ENCODE peak calls at places on chromosomes 13 and 19, in seven cellular contexts. W, D, Q, E, V, I and K are unnamed samples.

GRCh38 chr13:25990801-25991200 is 61.0 kb downstream of the SHISA2 start:
- DNase-seq in W (peak; percentile 62), D (no peak), Q (no peak), E (peak; percentile 23), V (peak; percentile 26), I (peak; percentile 76), K (no peak)

GRCh38 chr13:45718063-45718462 is 15.9 kb downstream of the CBY2 start:
- DNase-seq in W (peak; percentile 84), D (peak; percentile 14), Q (peak; percentile 41), E (no peak), V (no peak), I (no peak), K (no peak)

GRCh38 chr13:55497486-55497885 is 1643.2 kb upstream of the PRR20A start:
- DNase-seq in W (peak; percentile 74), D (no peak), Q (no peak), E (no peak), V (no peak), I (no peak), K (no peak)

GRCh38 chr19:11096210-11096841 is 7.1 kb downstream of the LDLR start:
- DNase-seq in W (no peak), D (peak; percentile 47), Q (no peak), E (no peak), V (no peak), I (no peak), K (no peak)

GRCh38 chr13:109862627-109863026 is 76.2 kb upstream of the IRS2 start:
- DNase-seq in W (no peak), D (peak; percentile 80), Q (no peak), E (no peak), V (peak; percentile 69), I (peak; percentile 43), K (no peak)

GRCh38 chr13:108188260-108188659 is 27.1 kb downstream of the LIG4 start:
- DNase-seq in W (no peak), D (no peak), Q (no peak), E (no peak), V (no peak), I (no peak), K (no peak)

GRCh38 chr13:114019367-114019766 is 45.5 kb upstream of the C13orf46 start:
- DNase-seq in W (peak; percentile 60), D (no peak), Q (peak; percentile 69), E (no peak), V (no peak), I (no peak), K (no peak)

GRCh38 chr19:9961103-9961502 is 24.8 kb upstream of the OLFM2 start:
- DNase-seq in W (no peak), D (no peak), Q (no peak), E (no peak), V (no peak), I (no peak), K (no peak)

GRCh38 chr13:32940601-32941000 is 75.6 kb upstream of the KL start:
- DNase-seq in W (no peak), D (peak; percentile 56), Q (no peak), E (no peak), V (peak; percentile 71), I (no peak), K (no peak)

GRCh38 chr13:99329477-99329876 is 22.3 kb upstream of the GPR183 start:
- DNase-seq in W (no peak), D (no peak), Q (no peak), E (no peak), V (no peak), I (no peak), K (no peak)
- H3K23ac ChIP-seq in W (no peak overlapping the region), D (no peak overlapping the region), Q (no peak overlapping the region), E (no peak overlapping the region), V (no peak overlapping the region), I (no peak overlapping the region), K (peak overlapping the region; percentile 28)

DNA sequence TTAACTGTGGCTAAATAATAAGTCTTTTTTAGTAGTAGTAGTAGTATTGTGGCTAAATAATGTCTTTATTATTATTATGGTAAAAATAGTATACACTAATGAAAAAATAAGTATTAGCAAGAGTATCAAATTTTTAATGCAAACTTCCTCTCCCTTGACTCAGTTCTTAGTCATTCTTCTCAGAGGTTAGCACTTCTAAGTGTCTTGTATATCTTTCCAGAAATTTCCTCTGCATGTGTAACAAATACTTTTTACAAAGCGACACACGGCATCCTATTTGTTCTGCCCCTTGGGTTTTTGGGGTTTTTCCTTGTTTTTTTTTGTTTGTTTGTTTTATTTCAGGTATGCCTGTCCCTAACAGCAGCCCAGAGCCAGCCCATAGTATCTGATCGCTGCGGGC is 20.9 kb downstream of the SIN3B start:
- DNase-seq in W (no peak), D (peak; percentile 80), Q (no peak), E (no peak), V (peak; percentile 47), I (no peak), K (no peak)
- H3K23ac ChIP-seq in W (no peak overlapping the region), D (peak overlapping the region; percentile 49), Q (no peak overlapping the region), E (no peak overlapping the region), V (no peak overlapping the region), I (no peak overlapping the region), K (no peak overlapping the region)

GRCh38 chr19:38425810-38426466 is at the start of gene RASGRP4:
- DNase-seq in W (peak; percentile 30), D (no peak), Q (peak; percentile 40), E (no peak), V (no peak), I (no peak), K (no peak)

GRCh38 chr19:38421856-38422255 is 4.2 kb downstream of the RASGRP4 start:
- DNase-seq in W (no peak), D (no peak), Q (no peak), E (no peak), V (no peak), I (no peak), K (no peak)

GRCh38 chr19:38422405-38422804 is 3.6 kb downstream of the RASGRP4 start:
- DNase-seq in W (no peak), D (no peak), Q (no peak), E (no peak), V (no peak), I (no peak), K (no peak)

GRCh38 chr19:38425222-38425809 is 703 bp downstream of the RASGRP4 start:
- DNase-seq in W (no peak), D (no peak), Q (no peak), E (no peak), V (no peak), I (no peak), K (no peak)

GRCh38 chr19:38424272-38424671 is 1.7 kb downstream of the RASGRP4 start:
- DNase-seq in W (no peak), D (no peak), Q (no peak), E (no peak), V (no peak), I (no peak), K (no peak)
- H3K23ac ChIP-seq in W (no peak overlapping the region), D (no peak overlapping the region), Q (no peak overlapping the region), E (no peak overlapping the region), V (no peak overlapping the region), I (no peak overlapping the region), K (no peak overlapping the region)

GRCh38 chr19:49194408-49194807 is 36.8 kb downstream of the TRPM4 start:
- DNase-seq in W (no peak), D (no peak), Q (no peak), E (no peak), V (no peak), I (no peak), K (no peak)
- H3K23ac ChIP-seq in W (no peak overlapping the region), D (no peak overlapping the region), Q (no peak overlapping the region), E (no peak overlapping the region), V (no peak overlapping the region), I (no peak overlapping the region), K (no peak overlapping the region)

DNA sequence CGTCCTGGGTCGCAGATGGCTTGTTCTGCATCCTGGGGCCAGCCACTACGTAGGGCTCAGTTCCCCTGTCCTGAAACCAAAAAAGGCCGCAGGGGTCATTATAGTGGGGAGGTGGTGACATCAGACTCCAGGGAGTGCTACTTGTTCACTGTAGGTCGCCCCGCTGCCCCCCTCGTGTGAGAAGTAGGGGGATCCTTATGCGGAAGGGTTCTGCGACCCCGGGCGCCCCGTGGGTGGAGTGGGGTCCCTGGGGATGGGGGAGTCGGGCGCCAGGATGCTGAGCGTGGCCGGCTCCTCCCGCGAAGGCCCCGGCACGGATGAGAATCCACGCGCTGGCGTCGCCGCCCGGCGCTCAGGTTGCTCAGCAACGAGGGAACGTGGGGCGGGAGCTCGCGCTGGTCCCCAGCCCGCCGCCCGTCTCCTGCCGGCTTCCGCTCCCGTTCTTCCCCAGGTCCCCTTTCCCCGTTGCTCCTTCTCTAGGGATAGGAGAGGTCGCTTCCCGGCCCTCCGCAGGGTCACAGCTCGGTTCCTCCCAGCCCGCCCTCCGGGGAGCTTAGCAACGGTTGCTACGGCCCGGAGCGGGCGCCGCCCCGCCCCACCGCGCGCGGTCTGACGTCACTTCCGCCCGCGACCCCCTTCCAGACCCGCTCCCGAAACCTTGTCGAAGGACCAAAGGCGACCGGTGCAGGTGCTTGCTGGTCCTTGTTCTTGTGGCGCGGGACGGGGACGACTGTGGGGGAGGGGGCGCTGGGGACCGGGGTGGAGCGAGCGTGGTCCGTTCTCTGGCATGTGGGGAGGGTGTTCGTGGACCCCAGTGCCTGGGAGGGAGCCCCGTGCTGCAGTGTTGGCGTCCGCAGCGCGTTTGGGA is at the start of gene NAT14:
- DNase-seq in W (peak; percentile 93), D (peak; percentile 48), Q (peak; percentile 91), E (peak; percentile 68), V (peak; percentile 86), I (peak; percentile 36), K (peak; percentile 86)
- H3K23ac ChIP-seq in W (no peak within 1 kb of the TSS), D (peak within 1 kb of the TSS; percentile 94), Q (no peak within 1 kb of the TSS), E (no peak within 1 kb of the TSS), V (peak within 1 kb of the TSS; percentile 38), I (no peak within 1 kb of the TSS), K (peak within 1 kb of the TSS; percentile 97)

DNA sequence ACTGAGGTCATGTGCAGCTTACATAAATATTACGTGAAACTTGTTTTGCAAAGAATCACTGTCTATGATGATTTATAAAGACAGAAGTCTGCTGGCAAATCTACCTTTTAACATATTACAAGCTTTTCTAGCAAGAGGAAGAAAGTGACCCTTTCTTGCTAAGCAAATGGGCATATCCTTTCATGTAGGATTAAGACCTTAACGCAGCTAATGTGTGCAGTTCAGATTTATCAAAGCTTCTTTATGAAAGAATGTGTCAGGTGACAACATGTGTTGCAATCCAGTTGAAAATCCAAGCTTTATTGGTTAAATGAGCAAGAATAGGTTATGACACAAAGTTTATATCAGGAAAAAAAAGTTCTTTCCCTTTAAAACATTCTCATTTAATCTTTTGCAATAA is 115.6 kb upstream of the NBEA start:
- DNase-seq in W (no peak), D (no peak), Q (no peak), E (no peak), V (no peak), I (no peak), K (no peak)
- H3K23ac ChIP-seq in W (no peak overlapping the region), D (no peak overlapping the region), Q (no peak overlapping the region), E (no peak overlapping the region), V (no peak overlapping the region), I (no peak overlapping the region), K (no peak overlapping the region)